ENCODE peak calls at places on chromosomes 12 and 14, in seven cellular contexts. Q, D, R, B, T, V and K are unnamed samples. For H3K4me1 and H3K9me3, the result is how much of the 10 kb centered on the place peaks cover.

GRCh38 chr12:1339608-1340319 is 254.6 kb downstream of the FBXL14 start:
- DNase-seq in T (no peak), D (no peak), B (no peak), R (no peak), V (no peak), Q (no peak), K (no peak)

GRCh38 chr12:113299619-113300237 is 35.2 kb downstream of the SLC8B1 start:
- DNase-seq in T (peak), V (peak), D (peak), Q (peak), R (no peak), B (peak), K (peak)

GRCh38 chr12:29763301-29763683 is 20.4 kb downstream of the TMTC1 start:
- DNase-seq in R (no peak), V (peak), T (no peak), Q (no peak), D (no peak), B (no peak), K (no peak)

GRCh38 chr14:98270201-98270600 is 1001.8 kb downstream of the BCL11B start:
- DNase-seq in V (no peak), Q (no peak), T (no peak), R (no peak), D (no peak), B (no peak), K (no peak)

GRCh38 chr14:23259412-23259811 is 21.7 kb downstream of the RNF212B start:
- DNase-seq in Q (no peak), R (no peak), D (no peak), T (no peak), B (no peak), V (no peak), K (no peak)

GRCh38 chr14:85415015-85415712 is 114.8 kb upstream of the FLRT2 start:
- DNase-seq in T (peak), Q (no peak), B (peak), D (peak), R (peak), V (peak), K (peak)

GRCh38 chr12:120722784-120723183 is 2.8 kb upstream of the ACADS start:
- DNase-seq in V (no peak), Q (no peak), D (no peak), R (no peak), B (no peak), T (no peak), K (no peak)

GRCh38 chr12:9699898-9700605 is 30.5 kb downstream of the CLEC2D start:
- DNase-seq in Q (no peak), B (no peak), T (no peak), V (peak), D (no peak), R (no peak), K (no peak)

GRCh38 chr14:100677152-100677924 is 49.4 kb upstream of the DLK1 start:
- DNase-seq in V (no peak), B (peak), Q (no peak), T (no peak), D (peak), R (no peak), K (no peak)

GRCh38 chr14:76022991-76023390 is 37.4 kb downstream of the IFT43 start:
- DNase-seq in T (no peak), D (no peak), Q (no peak), B (no peak), R (no peak), V (no peak), K (no peak)

GRCh38 chr12:50415899-50416479 is 15.3 kb downstream of the LARP4 start:
- DNase-seq in R (no peak), D (no peak), V (peak), B (no peak), T (no peak), Q (no peak), K (no peak)

GRCh38 chr12:108856428-108857157 is 790 bp downstream of the SSH1 start:
- DNase-seq in B (peak), D (peak), Q (no peak), V (peak), R (peak), T (no peak), K (peak)

GRCh38 chr12:83102499-83102898 is 415.8 kb downstream of the TMTC2 start:
- DNase-seq in Q (no peak), T (no peak), B (no peak), V (peak), R (no peak), D (no peak), K (no peak)

GRCh38 chr14:24426912-24427536 is 2.4 kb downstream of the CBLN3 start:
- DNase-seq in B (no peak), V (no peak), R (no peak), D (no peak), Q (no peak), T (no peak), K (no peak)

GRCh38 chr14:102318781-102319276 is 717 bp upstream of the ZNF839 start:
- DNase-seq in D (peak), B (no peak), T (no peak), Q (no peak), V (no peak), R (no peak), K (no peak)

GRCh38 chr12:49377386-49377785 is 10.1 kb downstream of the SPATS2 start:
- DNase-seq in V (no peak), D (no peak), R (no peak), Q (no peak), B (no peak), T (no peak), K (no peak)

GRCh38 chr14:57209561-57209960 is 59.1 kb downstream of the EXOC5 start:
- DNase-seq in B (no peak), R (no peak), Q (no peak), T (no peak), V (no peak), D (no peak), K (no peak)

GRCh38 chr12:15721716-15722115 is 67.5 kb downstream of the EPS8 start:
- DNase-seq in T (no peak), Q (no peak), V (no peak), D (no peak), B (no peak), R (no peak), K (no peak)

GRCh38 chr14:105385698-105386365 is 12.5 kb upstream of the TEX22 start:
- DNase-seq in R (no peak), Q (no peak), V (no peak), B (peak), T (no peak), D (no peak), K (no peak)

GRCh38 chr14:36091096-36091495 is 85.4 kb downstream of the PTCSC3 start:
- DNase-seq in R (no peak), B (no peak), Q (peak), D (no peak), T (peak), V (no peak), K (peak)

GRCh38 chr12:78898416-78898815 is 33.8 kb downstream of the SYT1 start:
- DNase-seq in B (peak), T (no peak), R (no peak), D (peak), V (peak), Q (no peak), K (no peak)

GRCh38 chr14:70707138-70708038 is 65.7 kb downstream of the TTC9 start:
- DNase-seq in Q (peak), T (no peak), B (no peak), V (no peak), D (no peak), R (no peak), K (no peak)

GRCh38 chr12:6333566-6333965 is 8.3 kb downstream of the TNFRSF1A start:
- DNase-seq in V (no peak), R (no peak), Q (no peak), D (no peak), B (no peak), T (no peak), K (peak)

GRCh38 chr12:52390739-52391617 is 5.5 kb upstream of the KRT84 start:
- DNase-seq in T (peak), Q (peak), R (no peak), D (peak), V (peak), B (no peak), K (peak)

GRCh38 chr14:39395555-39396254 is 36.5 kb downstream of the FBXO33 start:
- DNase-seq in R (no peak), V (peak), Q (no peak), B (no peak), T (no peak), D (no peak), K (no peak)

GRCh38 chr14:24325963-24326362 is 8.9 kb downstream of the ADCY4 start:
- DNase-seq in R (no peak), D (no peak), Q (no peak), B (no peak), T (no peak), V (no peak), K (no peak)

GRCh38 chr14:85438613-85439012 is 91.3 kb upstream of the FLRT2 start:
- DNase-seq in T (no peak), V (no peak), Q (no peak), B (no peak), D (no peak), R (no peak), K (no peak)

GRCh38 chr12:25241171-25242020 is 9.3 kb downstream of the KRAS start:
- DNase-seq in D (no peak), Q (peak), R (no peak), B (no peak), V (peak), T (no peak), K (peak)

GRCh38 chr12:46219892-46220655 is 48.8 kb downstream of the SLC38A1 start:
- DNase-seq in V (peak), B (no peak), T (no peak), Q (peak), D (no peak), R (no peak), K (peak)
- H3K4me1 ChIP-seq in V (under half), B (half or more), T (under half), Q (under half), D (half or more), R (half or more), K (under half)

GRCh38 chr12:27179399-27180214 is 64.5 kb upstream of the STK38L start:
- DNase-seq in D (no peak), B (no peak), R (no peak), T (peak), Q (peak), V (peak), K (peak)

GRCh38 chr12:27178251-27178650 is 65.8 kb upstream of the STK38L start:
- DNase-seq in V (no peak), B (no peak), Q (no peak), T (no peak), R (no peak), D (no peak), K (no peak)

GRCh38 chr12:27178723-27179398 is 65.2 kb upstream of the STK38L start:
- DNase-seq in R (no peak), B (no peak), Q (no peak), D (no peak), V (no peak), T (no peak), K (no peak)

GRCh38 chr12:27176765-27177164 is 67.3 kb upstream of the STK38L start:
- DNase-seq in R (no peak), Q (no peak), V (peak), B (no peak), D (no peak), T (peak), K (no peak)

GRCh38 chr12:27177716-27178115 is 66.4 kb upstream of the STK38L start:
- DNase-seq in Q (no peak), R (no peak), V (peak), D (no peak), T (no peak), B (no peak), K (no peak)
- H3K4me3 ChIP-seq in Q (no peak), R (no peak), V (no peak), D (no peak), T (no peak), B (no peak), K (no peak)

DNA sequence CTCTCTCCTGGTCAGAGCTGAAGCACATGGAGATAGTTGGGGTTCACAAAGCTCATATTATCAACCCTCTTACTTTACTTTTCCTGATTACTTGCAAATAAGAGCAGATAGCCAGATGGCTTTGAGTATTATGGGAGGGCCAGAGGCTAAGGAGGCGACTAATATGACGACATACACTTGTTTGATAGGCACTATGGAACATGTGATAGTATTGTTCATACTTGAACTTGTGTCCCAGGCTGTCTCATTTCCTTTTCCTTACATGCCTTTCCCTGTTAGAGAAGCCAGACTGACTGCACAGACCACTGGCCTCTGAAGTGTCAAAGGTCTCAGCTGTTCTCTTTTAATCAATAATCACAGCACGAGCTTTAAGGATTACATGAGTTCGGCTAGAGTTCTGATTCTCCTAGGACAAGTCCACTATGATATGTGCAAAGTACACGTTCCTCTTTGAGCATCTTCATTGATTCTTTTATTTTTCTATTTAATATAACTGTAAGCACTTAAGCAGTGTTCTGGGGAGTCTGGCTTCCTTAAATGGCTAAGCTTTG is 326.0 kb downstream of the PRKD1 start:
- DNase-seq in V (peak), D (no peak), R (no peak), B (no peak), Q (no peak), T (no peak), K (no peak)
- H3K9me3 ChIP-seq in V (under half), D (under half), R (under half), B (under half), Q (under half), T (under half), K (under half)

GRCh38 chr14:68741481-68741799 is 51.4 kb downstream of the ZFP36L1 start:
- DNase-seq in Q (no peak), R (no peak), B (no peak), V (no peak), D (no peak), T (no peak), K (no peak)
- H3K4me1 ChIP-seq in Q (under half), R (under half), B (under half), V (under half), D (under half), T (under half), K (under half)